ENCODE peak calls at places on chromosome 3, in ten cellular contexts. One of them, this sample, is unnamed.

GRCh38 chr3:197501879-197502620 is 53.7 kb downstream of the BDH1 start:
- DNase-seq in OCI-LY7: peak
- DNase-seq in Right ventricle myocardium inferior: no peak
- DNase-seq in NCI-H1930: peak
- DNase-seq in nucleus accumbens: peak
- DNase-seq in activated CD4-positive, alpha-beta T cell treated with anti-CD3 and anti-CD28 coated beads for 48 hours: peak
- DNase-seq in PC-9: no peak
- DNase-seq in T-helper 2 cell: no peak
- DNase-seq in ELR: peak
- DNase-seq in head of caudate nucleus: peak
- DNase-seq in this sample: peak

GRCh38 chr3:186603159-186603558 is 9.7 kb upstream of the AHSG start:
- DNase-seq in OCI-LY7: no peak
- DNase-seq in nucleus accumbens: no peak
- DNase-seq in head of caudate nucleus: no peak
- DNase-seq in NCI-H1930: no peak
- DNase-seq in T-helper 2 cell: no peak
- DNase-seq in ELR: no peak
- DNase-seq in Right ventricle myocardium inferior: no peak
- DNase-seq in PC-9: no peak
- DNase-seq in activated CD4-positive, alpha-beta T cell treated with anti-CD3 and anti-CD28 coated beads for 48 hours: no peak
- DNase-seq in this sample: no peak

GRCh38 chr3:126053949-126054569 is 29.9 kb downstream of the SLC41A3 start:
- DNase-seq in Right ventricle myocardium inferior: no peak
- DNase-seq in head of caudate nucleus: no peak
- DNase-seq in NCI-H1930: no peak
- DNase-seq in activated CD4-positive, alpha-beta T cell treated with anti-CD3 and anti-CD28 coated beads for 48 hours: no peak
- DNase-seq in OCI-LY7: no peak
- DNase-seq in T-helper 2 cell: no peak
- DNase-seq in ELR: no peak
- DNase-seq in PC-9: no peak
- DNase-seq in nucleus accumbens: no peak
- DNase-seq in this sample: no peak

GRCh38 chr3:105905328-105905727 is 36.5 kb upstream of the CBLB start:
- DNase-seq in activated CD4-positive, alpha-beta T cell treated with anti-CD3 and anti-CD28 coated beads for 48 hours: no peak
- DNase-seq in NCI-H1930: no peak
- DNase-seq in nucleus accumbens: no peak
- DNase-seq in PC-9: no peak
- DNase-seq in head of caudate nucleus: no peak
- DNase-seq in T-helper 2 cell: no peak
- DNase-seq in Right ventricle myocardium inferior: no peak
- DNase-seq in ELR: peak
- DNase-seq in OCI-LY7: no peak
- DNase-seq in this sample: no peak

GRCh38 chr3:33250712-33251111 is 26.5 kb upstream of the FBXL2 start:
- DNase-seq in PC-9: no peak
- DNase-seq in NCI-H1930: no peak
- DNase-seq in nucleus accumbens: no peak
- DNase-seq in ELR: no peak
- DNase-seq in head of caudate nucleus: no peak
- DNase-seq in activated CD4-positive, alpha-beta T cell treated with anti-CD3 and anti-CD28 coated beads for 48 hours: no peak
- DNase-seq in Right ventricle myocardium inferior: no peak
- DNase-seq in T-helper 2 cell: no peak
- DNase-seq in OCI-LY7: no peak
- DNase-seq in this sample: no peak

GRCh38 chr3:155323063-155323666 is 29.7 kb upstream of the STRIT1 start:
- DNase-seq in PC-9: peak
- DNase-seq in ELR: peak
- DNase-seq in NCI-H1930: peak
- DNase-seq in Right ventricle myocardium inferior: no peak
- DNase-seq in activated CD4-positive, alpha-beta T cell treated with anti-CD3 and anti-CD28 coated beads for 48 hours: peak
- DNase-seq in nucleus accumbens: no peak
- DNase-seq in head of caudate nucleus: no peak
- DNase-seq in OCI-LY7: peak
- DNase-seq in T-helper 2 cell: no peak
- DNase-seq in this sample: peak

GRCh38 chr3:165211749-165212148 is 15.6 kb upstream of the SLITRK3 start:
- DNase-seq in ELR: no peak
- DNase-seq in head of caudate nucleus: no peak
- DNase-seq in PC-9: no peak
- DNase-seq in NCI-H1930: no peak
- DNase-seq in nucleus accumbens: no peak
- DNase-seq in Right ventricle myocardium inferior: no peak
- DNase-seq in activated CD4-positive, alpha-beta T cell treated with anti-CD3 and anti-CD28 coated beads for 48 hours: no peak
- DNase-seq in T-helper 2 cell: no peak
- DNase-seq in OCI-LY7: no peak
- DNase-seq in this sample: no peak

GRCh38 chr3:52443791-52444687 is 864 bp downstream of the SEMA3G start:
- DNase-seq in nucleus accumbens: no peak
- DNase-seq in head of caudate nucleus: no peak
- DNase-seq in T-helper 2 cell: no peak
- DNase-seq in NCI-H1930: no peak
- DNase-seq in activated CD4-positive, alpha-beta T cell treated with anti-CD3 and anti-CD28 coated beads for 48 hours: no peak
- DNase-seq in Right ventricle myocardium inferior: no peak
- DNase-seq in ELR: no peak
- DNase-seq in PC-9: no peak
- DNase-seq in OCI-LY7: no peak
- DNase-seq in this sample: no peak

GRCh38 chr3:10746001-10746400 is 70.0 kb upstream of the SLC6A11 start:
- DNase-seq in T-helper 2 cell: no peak
- DNase-seq in Right ventricle myocardium inferior: no peak
- DNase-seq in head of caudate nucleus: no peak
- DNase-seq in nucleus accumbens: no peak
- DNase-seq in ELR: no peak
- DNase-seq in NCI-H1930: no peak
- DNase-seq in OCI-LY7: no peak
- DNase-seq in activated CD4-positive, alpha-beta T cell treated with anti-CD3 and anti-CD28 coated beads for 48 hours: no peak
- DNase-seq in PC-9: no peak
- DNase-seq in this sample: no peak

GRCh38 chr3:32910954-32911353 is 40.5 kb upstream of the CCR4 start:
- DNase-seq in PC-9: no peak
- DNase-seq in head of caudate nucleus: no peak
- DNase-seq in OCI-LY7: no peak
- DNase-seq in activated CD4-positive, alpha-beta T cell treated with anti-CD3 and anti-CD28 coated beads for 48 hours: no peak
- DNase-seq in ELR: no peak
- DNase-seq in NCI-H1930: no peak
- DNase-seq in Right ventricle myocardium inferior: no peak
- DNase-seq in nucleus accumbens: no peak
- DNase-seq in T-helper 2 cell: no peak
- DNase-seq in this sample: peak

GRCh38 chr3:46861293-46861995 is 1.8 kb downstream of the MYL3 start:
- DNase-seq in nucleus accumbens: no peak
- DNase-seq in OCI-LY7: peak
- DNase-seq in NCI-H1930: no peak
- DNase-seq in ELR: no peak
- DNase-seq in Right ventricle myocardium inferior: peak
- DNase-seq in activated CD4-positive, alpha-beta T cell treated with anti-CD3 and anti-CD28 coated beads for 48 hours: no peak
- DNase-seq in PC-9: no peak
- DNase-seq in T-helper 2 cell: no peak
- DNase-seq in head of caudate nucleus: no peak
- DNase-seq in this sample: no peak

GRCh38 chr3:187193181-187193580 is 4.1 kb upstream of the RTP1 start:
- DNase-seq in NCI-H1930: no peak
- DNase-seq in ELR: no peak
- DNase-seq in Right ventricle myocardium inferior: no peak
- DNase-seq in nucleus accumbens: no peak
- DNase-seq in head of caudate nucleus: no peak
- DNase-seq in OCI-LY7: no peak
- DNase-seq in PC-9: no peak
- DNase-seq in T-helper 2 cell: no peak
- DNase-seq in activated CD4-positive, alpha-beta T cell treated with anti-CD3 and anti-CD28 coated beads for 48 hours: no peak
- DNase-seq in this sample: no peak

GRCh38 chr3:187628169-187628568 is 42.0 kb downstream of the SST start:
- DNase-seq in Right ventricle myocardium inferior: no peak
- DNase-seq in nucleus accumbens: no peak
- DNase-seq in OCI-LY7: no peak
- DNase-seq in activated CD4-positive, alpha-beta T cell treated with anti-CD3 and anti-CD28 coated beads for 48 hours: no peak
- DNase-seq in PC-9: no peak
- DNase-seq in ELR: no peak
- DNase-seq in head of caudate nucleus: no peak
- DNase-seq in NCI-H1930: no peak
- DNase-seq in T-helper 2 cell: no peak
- DNase-seq in this sample: no peak

GRCh38 chr3:137121704-137122314 is 164.0 kb downstream of the IL20RB start:
- DNase-seq in OCI-LY7: peak
- DNase-seq in nucleus accumbens: no peak
- DNase-seq in Right ventricle myocardium inferior: peak
- DNase-seq in ELR: peak
- DNase-seq in head of caudate nucleus: no peak
- DNase-seq in T-helper 2 cell: no peak
- DNase-seq in activated CD4-positive, alpha-beta T cell treated with anti-CD3 and anti-CD28 coated beads for 48 hours: peak
- DNase-seq in NCI-H1930: peak
- DNase-seq in PC-9: no peak
- DNase-seq in this sample: peak

GRCh38 chr3:1444196-1444595 is 351.4 kb downstream of the CNTN6 start:
- DNase-seq in T-helper 2 cell: no peak
- DNase-seq in PC-9: no peak
- DNase-seq in head of caudate nucleus: no peak
- DNase-seq in ELR: no peak
- DNase-seq in Right ventricle myocardium inferior: no peak
- DNase-seq in nucleus accumbens: no peak
- DNase-seq in activated CD4-positive, alpha-beta T cell treated with anti-CD3 and anti-CD28 coated beads for 48 hours: no peak
- DNase-seq in OCI-LY7: no peak
- DNase-seq in NCI-H1930: no peak
- DNase-seq in this sample: no peak

GRCh38 chr3:9765865-9766264 is 3.9 kb downstream of the CAMK1 start:
- DNase-seq in T-helper 2 cell: no peak
- DNase-seq in OCI-LY7: no peak
- DNase-seq in NCI-H1930: no peak
- DNase-seq in PC-9: no peak
- DNase-seq in nucleus accumbens: no peak
- DNase-seq in head of caudate nucleus: no peak
- DNase-seq in ELR: no peak
- DNase-seq in activated CD4-positive, alpha-beta T cell treated with anti-CD3 and anti-CD28 coated beads for 48 hours: no peak
- DNase-seq in Right ventricle myocardium inferior: peak
- DNase-seq in this sample: no peak

GRCh38 chr3:11774296-11774877 is 72.3 kb downstream of the TAMM41 start:
- DNase-seq in nucleus accumbens: no peak
- DNase-seq in NCI-H1930: peak
- DNase-seq in OCI-LY7: peak
- DNase-seq in Right ventricle myocardium inferior: no peak
- DNase-seq in activated CD4-positive, alpha-beta T cell treated with anti-CD3 and anti-CD28 coated beads for 48 hours: no peak
- DNase-seq in head of caudate nucleus: peak
- DNase-seq in T-helper 2 cell: no peak
- DNase-seq in PC-9: no peak
- DNase-seq in ELR: peak
- DNase-seq in this sample: peak

GRCh38 chr3:106423321-106424225 is 554.8 kb upstream of the CBLB start:
- DNase-seq in T-helper 2 cell: no peak
- DNase-seq in head of caudate nucleus: no peak
- DNase-seq in OCI-LY7: no peak
- DNase-seq in ELR: no peak
- DNase-seq in PC-9: peak
- DNase-seq in activated CD4-positive, alpha-beta T cell treated with anti-CD3 and anti-CD28 coated beads for 48 hours: peak
- DNase-seq in nucleus accumbens: no peak
- DNase-seq in Right ventricle myocardium inferior: no peak
- DNase-seq in NCI-H1930: no peak
- DNase-seq in this sample: no peak

GRCh38 chr3:187406927-187407326 is 38.7 kb downstream of the RTP4 start:
- DNase-seq in PC-9: no peak
- DNase-seq in Right ventricle myocardium inferior: no peak
- DNase-seq in nucleus accumbens: no peak
- DNase-seq in OCI-LY7: no peak
- DNase-seq in NCI-H1930: no peak
- DNase-seq in activated CD4-positive, alpha-beta T cell treated with anti-CD3 and anti-CD28 coated beads for 48 hours: no peak
- DNase-seq in ELR: no peak
- DNase-seq in T-helper 2 cell: no peak
- DNase-seq in head of caudate nucleus: no peak
- DNase-seq in this sample: no peak

GRCh38 chr3:125651246-125651645 is 55.9 kb upstream of the OSBPL11 start:
- DNase-seq in PC-9: peak
- DNase-seq in OCI-LY7: no peak
- DNase-seq in ELR: peak
- DNase-seq in T-helper 2 cell: no peak
- DNase-seq in head of caudate nucleus: no peak
- DNase-seq in activated CD4-positive, alpha-beta T cell treated with anti-CD3 and anti-CD28 coated beads for 48 hours: no peak
- DNase-seq in Right ventricle myocardium inferior: no peak
- DNase-seq in NCI-H1930: no peak
- DNase-seq in nucleus accumbens: no peak
- DNase-seq in this sample: peak

GRCh38 chr3:126746395-126747177 is 42.5 kb downstream of the CHCHD6 start:
- DNase-seq in PC-9: no peak
- DNase-seq in activated CD4-positive, alpha-beta T cell treated with anti-CD3 and anti-CD28 coated beads for 48 hours: no peak
- DNase-seq in Right ventricle myocardium inferior: peak
- DNase-seq in T-helper 2 cell: no peak
- DNase-seq in nucleus accumbens: no peak
- DNase-seq in OCI-LY7: no peak
- DNase-seq in head of caudate nucleus: no peak
- DNase-seq in NCI-H1930: no peak
- DNase-seq in ELR: peak
- DNase-seq in this sample: peak

GRCh38 chr3:14162178-14162577 is 16.2 kb downstream of the XPC start:
- DNase-seq in nucleus accumbens: no peak
- DNase-seq in NCI-H1930: no peak
- DNase-seq in OCI-LY7: no peak
- DNase-seq in ELR: no peak
- DNase-seq in head of caudate nucleus: no peak
- DNase-seq in activated CD4-positive, alpha-beta T cell treated with anti-CD3 and anti-CD28 coated beads for 48 hours: no peak
- DNase-seq in PC-9: no peak
- DNase-seq in Right ventricle myocardium inferior: no peak
- DNase-seq in T-helper 2 cell: no peak
- DNase-seq in this sample: no peak

GRCh38 chr3:160464321-160464720 is 14.7 kb upstream of the TRIM59 start:
- DNase-seq in nucleus accumbens: no peak
- DNase-seq in T-helper 2 cell: no peak
- DNase-seq in ELR: no peak
- DNase-seq in head of caudate nucleus: peak
- DNase-seq in Right ventricle myocardium inferior: no peak
- DNase-seq in NCI-H1930: no peak
- DNase-seq in PC-9: no peak
- DNase-seq in OCI-LY7: no peak
- DNase-seq in activated CD4-positive, alpha-beta T cell treated with anti-CD3 and anti-CD28 coated beads for 48 hours: no peak
- DNase-seq in this sample: no peak

GRCh38 chr3:119145500-119146167 is at the start of gene TEX55:
- DNase-seq in ELR: peak
- DNase-seq in OCI-LY7: peak
- DNase-seq in NCI-H1930: peak
- DNase-seq in PC-9: no peak
- DNase-seq in activated CD4-positive, alpha-beta T cell treated with anti-CD3 and anti-CD28 coated beads for 48 hours: peak
- DNase-seq in head of caudate nucleus: no peak
- DNase-seq in Right ventricle myocardium inferior: no peak
- DNase-seq in nucleus accumbens: no peak
- DNase-seq in T-helper 2 cell: no peak
- DNase-seq in this sample: peak

GRCh38 chr3:11803977-11804903 is 42.4 kb downstream of the TAMM41 start:
- DNase-seq in nucleus accumbens: no peak
- DNase-seq in PC-9: peak
- DNase-seq in Right ventricle myocardium inferior: no peak
- DNase-seq in NCI-H1930: peak
- DNase-seq in head of caudate nucleus: no peak
- DNase-seq in T-helper 2 cell: no peak
- DNase-seq in activated CD4-positive, alpha-beta T cell treated with anti-CD3 and anti-CD28 coated beads for 48 hours: peak
- DNase-seq in OCI-LY7: peak
- DNase-seq in ELR: peak
- DNase-seq in this sample: peak

GRCh38 chr3:98730338-98730737 is 32.8 kb upstream of the ST3GAL6 start:
- DNase-seq in NCI-H1930: no peak
- DNase-seq in T-helper 2 cell: no peak
- DNase-seq in activated CD4-positive, alpha-beta T cell treated with anti-CD3 and anti-CD28 coated beads for 48 hours: peak
- DNase-seq in head of caudate nucleus: no peak
- DNase-seq in Right ventricle myocardium inferior: no peak
- DNase-seq in ELR: peak
- DNase-seq in nucleus accumbens: no peak
- DNase-seq in OCI-LY7: no peak
- DNase-seq in PC-9: peak
- DNase-seq in this sample: no peak

GRCh38 chr3:60047426-60048200 is 997.8 kb upstream of the CFAP20DC start:
- DNase-seq in activated CD4-positive, alpha-beta T cell treated with anti-CD3 and anti-CD28 coated beads for 48 hours: peak
- DNase-seq in nucleus accumbens: no peak
- DNase-seq in ELR: no peak
- DNase-seq in NCI-H1930: no peak
- DNase-seq in Right ventricle myocardium inferior: no peak
- DNase-seq in T-helper 2 cell: no peak
- DNase-seq in OCI-LY7: no peak
- DNase-seq in head of caudate nucleus: no peak
- DNase-seq in PC-9: no peak
- DNase-seq in this sample: no peak

GRCh38 chr3:139199421-139200010 is 144.3 kb upstream of the MRPS22 start:
- DNase-seq in head of caudate nucleus: no peak
- DNase-seq in Right ventricle myocardium inferior: no peak
- DNase-seq in ELR: no peak
- DNase-seq in OCI-LY7: no peak
- DNase-seq in T-helper 2 cell: no peak
- DNase-seq in PC-9: peak
- DNase-seq in NCI-H1930: no peak
- DNase-seq in activated CD4-positive, alpha-beta T cell treated with anti-CD3 and anti-CD28 coated beads for 48 hours: no peak
- DNase-seq in nucleus accumbens: no peak
- DNase-seq in this sample: peak